ENCODE peak calls at places on chromosomes 16 and 17, in nine cellular contexts. E is ascending aorta; O is heart right ventricle; Y is CD8-positive, alpha-beta T cell; A is psoas muscle; G is AG04450; D is colonic mucosa; B is adrenal gland; I is ovary. H is an unnamed sample.

GRCh38 chr17:75864448-75864871 is 9.3 kb upstream of the WBP2 start:
- DNase-seq in E (no peak), O (peak), Y (peak), A (peak), G (peak), D (peak), B (no peak), I (peak), H (peak)

GRCh38 chr17:81171941-81172340 is 5.9 kb upstream of the AATK start:
- DNase-seq in E (no peak), O (no peak), Y (no peak), A (no peak), G (no peak), D (no peak), B (no peak), I (no peak), H (no peak)

GRCh38 chr17:28828294-28829040 is 14.1 kb downstream of the FAM222B start:
- DNase-seq in E (no peak), O (no peak), Y (no peak), A (no peak), G (no peak), D (no peak), B (no peak), I (peak), H (no peak)

GRCh38 chr17:60887607-60888028 is 210.0 kb downstream of the BCAS3 start:
- DNase-seq in E (no peak), O (no peak), Y (no peak), A (no peak), G (no peak), D (no peak), B (no peak), I (no peak), H (no peak)

GRCh38 chr16:852451-853185 is 52.1 kb upstream of the GNG13 start:
- DNase-seq in E (no peak), O (no peak), Y (no peak), A (peak), G (no peak), D (no peak), B (no peak), I (no peak), H (no peak)

GRCh38 chr16:73558219-73558618 is 510.3 kb upstream of the ZFHX3 start:
- DNase-seq in E (no peak), O (no peak), Y (no peak), A (no peak), G (no peak), D (no peak), B (no peak), I (no peak), H (no peak)

GRCh38 chr17:2704890-2705248 is 6.7 kb downstream of the CLUH start:
- DNase-seq in E (no peak), O (no peak), Y (no peak), A (peak), G (no peak), D (no peak), B (no peak), I (no peak), H (no peak)

GRCh38 chr16:51638338-51639135 is 487.5 kb upstream of the SALL1 start:
- DNase-seq in E (no peak), O (no peak), Y (no peak), A (no peak), G (no peak), D (no peak), B (no peak), I (no peak), H (no peak)

GRCh38 chr17:40307001-40307690 is 1.8 kb upstream of the RARA start:
- DNase-seq in E (no peak), O (no peak), Y (no peak), A (no peak), G (no peak), D (peak), B (no peak), I (peak), H (no peak)

GRCh38 chr17:44610871-44611270 is 45.4 kb upstream of the MEIOC start:
- DNase-seq in E (no peak), O (no peak), Y (no peak), A (no peak), G (no peak), D (no peak), B (no peak), I (no peak), H (no peak)

GRCh38 chr17:13477180-13477611 is 124.5 kb downstream of the HS3ST3A1 start:
- DNase-seq in E (no peak), O (no peak), Y (no peak), A (no peak), G (no peak), D (no peak), B (no peak), I (no peak), H (no peak)

GRCh38 chr16:89924298-89924924 is 1.3 kb downstream of the TUBB3 start:
- DNase-seq in E (no peak), O (no peak), Y (peak), A (no peak), G (no peak), D (no peak), B (no peak), I (peak), H (no peak)

GRCh38 chr16:23847938-23848337 is 12.2 kb downstream of the PRKCB start:
- DNase-seq in E (no peak), O (no peak), Y (peak), A (no peak), G (no peak), D (no peak), B (no peak), I (no peak), H (no peak)

GRCh38 chr17:71639865-71640264 is 481.0 kb upstream of the SOX9 start:
- DNase-seq in E (no peak), O (no peak), Y (no peak), A (no peak), G (no peak), D (no peak), B (no peak), I (no peak), H (no peak)

GRCh38 chr17:16486373-16487250 is 5.4 kb downstream of the LRRC75A start:
- DNase-seq in E (peak), O (peak), Y (no peak), A (peak), G (no peak), D (peak), B (peak), I (peak), H (peak)

GRCh38 chr16:85435298-85435697 is 177.8 kb upstream of the GSE1 start:
- DNase-seq in E (no peak), O (no peak), Y (no peak), A (no peak), G (no peak), D (no peak), B (no peak), I (no peak), H (no peak)

GRCh38 chr16:85436636-85437160 is 176.4 kb upstream of the GSE1 start:
- DNase-seq in E (no peak), O (no peak), Y (no peak), A (no peak), G (no peak), D (peak), B (no peak), I (peak), H (no peak)

GRCh38 chr16:85433477-85433876 is 179.6 kb upstream of the GSE1 start:
- DNase-seq in E (no peak), O (no peak), Y (no peak), A (no peak), G (no peak), D (no peak), B (no peak), I (no peak), H (no peak)

GRCh38 chr16:85437161-85438052 is 175.7 kb upstream of the GSE1 start:
- DNase-seq in E (no peak), O (no peak), Y (no peak), A (no peak), G (no peak), D (peak), B (no peak), I (peak), H (no peak)

DNA sequence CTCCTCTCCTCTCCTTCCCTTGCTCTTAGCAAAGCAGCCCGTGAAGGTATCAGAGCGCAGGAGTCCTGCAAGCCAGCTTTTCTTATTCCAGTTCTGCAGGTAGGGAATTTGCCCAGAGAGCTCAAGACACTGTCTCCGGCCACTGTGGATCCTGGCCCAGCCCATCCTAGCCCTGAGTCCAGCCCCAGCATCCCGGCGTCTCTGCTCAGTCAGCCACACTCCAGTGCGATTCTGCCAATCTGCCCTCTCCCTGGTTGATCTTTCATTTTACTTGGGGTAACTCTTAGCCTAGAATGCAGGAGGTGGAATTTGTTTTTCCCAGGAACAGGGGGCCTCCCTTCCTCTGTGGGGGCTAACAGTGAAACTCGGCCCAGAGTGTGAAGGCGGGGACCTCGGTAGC is 176.9 kb upstream of the GSE1 start:
- DNase-seq in E (no peak), O (no peak), Y (no peak), A (no peak), G (no peak), D (no peak), B (no peak), I (no peak), H (no peak)
- H3K27ac ChIP-seq in E (peak), O (no peak), Y (no peak), A (no peak), G (no peak), D (peak), B (peak), I (peak), H (peak)

GRCh38 chr17:30382345-30382744 is 3.6 kb downstream of the CPD start:
- DNase-seq in E (no peak), O (no peak), Y (no peak), A (no peak), G (no peak), D (no peak), B (no peak), I (no peak), H (no peak)

GRCh38 chr17:30378797-30379302 is at the start of gene CPD:
- DNase-seq in E (peak), O (peak), Y (peak), A (peak), G (peak), D (peak), B (peak), I (peak), H (peak)

GRCh38 chr17:30379303-30380105 is 777 bp downstream of the CPD start:
- DNase-seq in E (no peak), O (peak), Y (peak), A (peak), G (no peak), D (peak), B (peak), I (peak), H (no peak)

GRCh38 chr17:30380106-30380420 is 1.3 kb downstream of the CPD start:
- DNase-seq in E (no peak), O (no peak), Y (no peak), A (no peak), G (no peak), D (no peak), B (no peak), I (no peak), H (no peak)

DNA sequence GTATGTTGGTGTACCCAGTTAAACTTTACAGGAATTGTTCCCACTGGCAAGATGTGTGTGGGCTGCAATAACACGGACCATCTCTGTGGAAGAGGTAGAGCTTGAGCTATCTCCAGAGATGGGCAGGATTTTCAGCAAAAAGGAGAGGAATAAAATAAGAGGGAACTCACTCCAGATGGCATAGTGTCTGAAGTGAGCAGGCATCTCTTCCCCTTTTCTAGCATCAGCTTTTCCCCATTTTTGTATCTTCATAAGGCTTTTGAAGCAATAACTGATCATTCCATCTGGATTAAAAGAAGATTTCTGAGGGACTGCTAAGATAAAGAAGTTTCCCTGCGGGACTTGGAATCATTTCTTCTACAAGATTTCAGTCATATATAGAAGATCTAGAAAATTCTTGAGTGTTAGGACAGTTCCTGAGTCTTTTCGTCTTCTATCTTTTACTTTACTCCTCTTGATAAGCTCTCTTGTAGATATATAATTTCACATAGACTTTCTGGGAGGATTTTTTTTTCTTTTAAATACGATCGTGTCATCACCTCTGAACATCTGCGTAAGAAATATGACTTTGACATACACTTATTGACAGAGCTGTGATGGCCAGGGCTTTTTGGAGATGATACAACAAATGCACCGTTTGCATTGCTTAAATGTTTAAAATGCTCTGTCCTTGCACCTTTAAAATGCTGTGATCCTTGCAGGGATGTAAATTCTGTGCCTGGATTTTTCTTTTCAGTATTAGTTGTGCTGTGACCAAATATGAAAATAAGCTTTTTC is 2.1 kb downstream of the CPD start:
- DNase-seq in E (no peak), O (no peak), Y (no peak), A (no peak), G (no peak), D (no peak), B (no peak), I (no peak), H (no peak)
- H3K27ac ChIP-seq in E (no peak), O (peak), Y (no peak), A (peak), G (no peak), D (no peak), B (no peak), I (no peak), H (no peak)

GRCh38 chr16:79599837-79600635 is 501 bp downstream of the MAF start:
- DNase-seq in E (no peak), O (peak), Y (peak), A (peak), G (no peak), D (peak), B (peak), I (peak), H (no peak)
- H3K27ac ChIP-seq in E (peak), O (peak), Y (peak), A (peak), G (no peak), D (peak), B (peak), I (peak), H (peak)

DNA sequence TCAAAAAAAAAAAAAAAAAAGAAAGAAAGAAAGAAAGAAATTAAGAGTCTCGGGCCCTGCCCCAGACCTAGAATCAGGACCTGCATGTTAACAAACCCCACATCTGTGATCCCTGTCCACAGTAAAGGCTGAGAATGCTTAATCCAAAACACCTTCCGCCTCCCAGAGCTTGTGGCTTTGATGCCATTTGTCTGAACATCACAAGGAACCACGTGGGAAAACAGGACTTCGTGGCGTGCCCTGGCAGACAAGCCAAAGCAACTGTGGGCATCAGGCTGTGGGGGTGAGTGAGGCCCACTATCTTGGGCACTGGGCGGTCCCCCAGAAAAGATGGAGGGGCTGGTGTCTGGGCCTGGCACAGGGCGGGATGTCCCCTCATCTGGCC is 173.4 kb upstream of the CIBAR2 start:
- DNase-seq in E (no peak), O (no peak), Y (no peak), A (no peak), G (no peak), D (no peak), B (no peak), I (no peak), H (no peak)
- H3K27ac ChIP-seq in E (no peak), O (peak), Y (no peak), A (peak), G (peak), D (no peak), B (peak), I (no peak), H (peak)

GRCh38 chr16:69324013-69324531 is 6.3 kb downstream of the PDF start:
- DNase-seq in E (no peak), O (peak), Y (no peak), A (peak), G (no peak), D (peak), B (no peak), I (peak), H (no peak)
- H3K27ac ChIP-seq in E (no peak), O (no peak), Y (no peak), A (peak), G (peak), D (no peak), B (peak), I (no peak), H (no peak)

GRCh38 chr16:30567991-30568638 is 3.4 kb downstream of the ZNF688 start:
- DNase-seq in E (no peak), O (no peak), Y (peak), A (no peak), G (peak), D (no peak), B (no peak), I (no peak), H (no peak)

GRCh38 chr16:30566531-30566930 is 5.0 kb downstream of the ZNF688 start:
- DNase-seq in E (no peak), O (no peak), Y (no peak), A (no peak), G (no peak), D (no peak), B (no peak), I (no peak), H (no peak)

GRCh38 chr16:30565984-30566383 is 5.5 kb downstream of the ZNF688 start:
- DNase-seq in E (no peak), O (no peak), Y (no peak), A (no peak), G (no peak), D (no peak), B (no peak), I (no peak), H (no peak)

GRCh38 chr16:30565526-30565925 is 6.0 kb downstream of the ZNF688 start:
- DNase-seq in E (no peak), O (no peak), Y (no peak), A (no peak), G (no peak), D (no peak), B (no peak), I (no peak), H (no peak)

GRCh38 chr16:30567160-30567990 is 4.1 kb downstream of the ZNF688 start:
- DNase-seq in E (no peak), O (no peak), Y (peak), A (no peak), G (no peak), D (no peak), B (no peak), I (no peak), H (no peak)
- H3K27ac ChIP-seq in E (no peak), O (no peak), Y (peak), A (no peak), G (peak), D (peak), B (no peak), I (no peak), H (no peak)

DNA sequence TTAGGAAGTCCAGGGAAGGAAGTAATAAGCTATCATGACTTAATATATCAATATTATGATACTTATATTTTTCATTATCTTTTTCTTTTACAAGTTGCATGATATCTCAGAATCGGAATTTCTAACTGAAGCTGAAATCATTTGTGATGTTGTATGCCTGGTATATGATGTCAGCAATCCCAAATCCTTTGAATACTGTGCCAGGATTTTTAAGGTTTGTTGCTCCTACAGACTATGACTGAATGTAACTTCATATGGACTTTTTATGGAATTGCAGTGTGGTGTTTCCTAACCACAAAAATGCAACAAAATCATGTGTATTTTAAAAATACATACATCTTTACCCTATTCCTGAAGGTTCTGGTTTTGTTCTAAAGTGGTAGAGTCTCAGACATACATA is 58.8 kb upstream of the RHBDL3 start:
- DNase-seq in E (no peak), O (no peak), Y (no peak), A (no peak), G (peak), D (no peak), B (no peak), I (no peak), H (no peak)
- H3K27ac ChIP-seq in E (no peak), O (no peak), Y (no peak), A (no peak), G (peak), D (no peak), B (no peak), I (no peak), H (no peak)

GRCh38 chr17:34412022-34412421 is 49.0 kb upstream of the CCL1 start:
- DNase-seq in E (no peak), O (no peak), Y (no peak), A (no peak), G (no peak), D (no peak), B (no peak), I (no peak), H (no peak)

GRCh38 chr17:34412534-34412933 is 49.5 kb upstream of the CCL1 start:
- DNase-seq in E (no peak), O (no peak), Y (no peak), A (no peak), G (no peak), D (no peak), B (no peak), I (no peak), H (no peak)

GRCh38 chr17:34414338-34414737 is 51.3 kb upstream of the CCL1 start:
- DNase-seq in E (no peak), O (no peak), Y (no peak), A (no peak), G (no peak), D (no peak), B (no peak), I (no peak), H (no peak)

GRCh38 chr17:34413443-34414076 is 50.5 kb upstream of the CCL1 start:
- DNase-seq in E (no peak), O (no peak), Y (no peak), A (no peak), G (no peak), D (no peak), B (peak), I (no peak), H (no peak)

DNA sequence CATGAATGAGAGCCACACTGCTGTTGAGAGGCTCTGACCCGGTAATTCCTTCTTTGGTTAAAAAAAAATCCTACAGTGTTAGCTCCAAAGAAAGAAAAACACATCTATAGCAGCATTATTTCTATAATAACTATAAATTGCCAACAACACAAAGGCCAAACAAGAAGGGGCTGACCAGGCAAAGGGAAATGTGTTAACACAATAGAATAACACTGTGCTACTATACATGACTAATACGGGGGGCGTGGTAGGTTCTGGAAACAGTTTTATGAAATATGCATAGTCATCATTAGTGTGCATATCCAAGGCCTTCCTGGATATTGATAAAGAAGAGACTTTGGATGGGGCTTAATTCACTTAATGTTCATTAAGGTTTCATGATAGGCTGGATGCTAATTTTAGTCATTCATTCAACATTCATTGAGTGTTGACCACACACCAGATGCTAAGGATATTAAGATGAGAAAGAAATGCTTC is 50.0 kb upstream of the CCL1 start:
- DNase-seq in E (no peak), O (no peak), Y (no peak), A (no peak), G (no peak), D (no peak), B (no peak), I (no peak), H (no peak)
- H3K27ac ChIP-seq in E (no peak), O (no peak), Y (no peak), A (no peak), G (no peak), D (no peak), B (no peak), I (no peak), H (peak)

GRCh38 chr16:11550651-11551498 is 35.8 kb downstream of the LITAF start:
- DNase-seq in E (no peak), O (no peak), Y (no peak), A (no peak), G (no peak), D (no peak), B (no peak), I (no peak), H (no peak)
- H3K27ac ChIP-seq in E (no peak), O (peak), Y (no peak), A (no peak), G (no peak), D (no peak), B (no peak), I (no peak), H (peak)

GRCh38 chr17:57484081-57484666 is 227.9 kb downstream of the MSI2 start:
- DNase-seq in E (no peak), O (no peak), Y (no peak), A (no peak), G (no peak), D (no peak), B (no peak), I (no peak), H (no peak)
- H3K27ac ChIP-seq in E (no peak), O (no peak), Y (no peak), A (no peak), G (no peak), D (no peak), B (no peak), I (no peak), H (no peak)

H was measured in tibial nerve.